ENCODE peak calls at places on chromosomes 1 and 21, in seven cellular contexts. S is HAP-1, Z is mucosa of gallbladder, E is ELR, B is RPMI8226, J is GM18507, D is AG08396. K is an unnamed sample.

GRCh38 chr1:153987621-153988020 is 1.5 kb upstream of the RAB13 start:
- DNase-seq in S (no peak), Z (no peak), E (no peak), B (no peak), J (no peak), D (no peak), K (no peak)

GRCh38 chr1:87977145-87977544 is 648.5 kb downstream of the LMO4 start:
- DNase-seq in S (no peak), Z (no peak), E (no peak), B (no peak), J (no peak), D (no peak), K (no peak)

GRCh38 chr1:98027044-98027443 is 106.2 kb upstream of the DPYD start:
- DNase-seq in S (no peak), Z (no peak), E (no peak), B (no peak), J (no peak), D (no peak), K (no peak)

GRCh38 chr1:203649551-203650011 is 22.9 kb downstream of the ATP2B4 start:
- DNase-seq in S (no peak), Z (no peak), E (no peak), B (no peak), J (no peak), D (no peak), K (no peak)

GRCh38 chr21:30988706-30989105 is 49.6 kb downstream of the KRTAP19-8 start:
- DNase-seq in S (no peak), Z (no peak), E (no peak), B (no peak), J (no peak), D (no peak), K (no peak)

GRCh38 chr21:44704636-44705001 is 6.8 kb downstream of the TSPEAR start:
- DNase-seq in S (no peak), Z (no peak), E (no peak), B (no peak), J (no peak), D (no peak), K (no peak)

GRCh38 chr1:201562257-201562656 is 23.3 kb downstream of the NAV1 start:
- DNase-seq in S (no peak), Z (no peak), E (peak), B (no peak), J (no peak), D (peak), K (no peak)

GRCh38 chr1:100538935-100539835 is 1.2 kb downstream of the GPR88 start:
- DNase-seq in S (peak), Z (no peak), E (peak), B (peak), J (no peak), D (peak), K (no peak)

GRCh38 chr1:33696311-33696710 is 167.6 kb upstream of the HMGB4 start:
- DNase-seq in S (no peak), Z (no peak), E (no peak), B (no peak), J (no peak), D (no peak), K (no peak)

GRCh38 chr1:214500349-214501055 is 50.9 kb downstream of the PTPN14 start:
- DNase-seq in S (no peak), Z (no peak), E (no peak), B (no peak), J (no peak), D (no peak), K (no peak)

GRCh38 chr1:55284856-55285255 is 69.7 kb upstream of the USP24 start:
- DNase-seq in S (peak), Z (peak), E (peak), B (peak), J (no peak), D (peak), K (no peak)

GRCh38 chr1:234605983-234606730 is 3.8 kb downstream of the IRF2BP2 start:
- DNase-seq in S (no peak), Z (peak), E (peak), B (peak), J (no peak), D (no peak), K (no peak)

GRCh38 chr1:153535664-153536585 is at the start of gene S100A6:
- DNase-seq in S (peak), Z (peak), E (peak), B (peak), J (no peak), D (peak), K (no peak)

GRCh38 chr1:1943834-1944570 is 24.9 kb upstream of the TMEM52 start:
- DNase-seq in S (peak), Z (no peak), E (peak), B (peak), J (peak), D (peak), K (no peak)

GRCh38 chr1:44713321-44713781 is 17.6 kb downstream of the RNU5D-1 start:
- DNase-seq in S (no peak), Z (no peak), E (no peak), B (peak), J (no peak), D (no peak), K (no peak)

GRCh38 chr1:174160603-174161002 is 1.3 kb downstream of the RABGAP1L start:
- DNase-seq in S (no peak), Z (no peak), E (no peak), B (peak), J (no peak), D (no peak), K (no peak)

GRCh38 chr1:38297246-38297645 is 250.7 kb upstream of the POU3F1 start:
- DNase-seq in S (no peak), Z (no peak), E (no peak), B (no peak), J (no peak), D (no peak), K (no peak)

GRCh38 chr1:199728345-199728744 is 299.2 kb upstream of the NR5A2 start:
- DNase-seq in S (no peak), Z (no peak), E (no peak), B (no peak), J (no peak), D (no peak), K (no peak)

GRCh38 chr1:65882091-65882490 is 89.4 kb downstream of the PDE4B start:
- DNase-seq in S (no peak), Z (no peak), E (no peak), B (no peak), J (no peak), D (no peak), K (no peak)

GRCh38 chr1:90502696-90503095 is 214.4 kb downstream of the BARHL2 start:
- DNase-seq in S (no peak), Z (peak), E (no peak), B (no peak), J (no peak), D (no peak), K (peak)

GRCh38 chr1:17014671-17015567 is 3.2 kb upstream of the ATP13A2 start:
- DNase-seq in S (peak), Z (no peak), E (no peak), B (no peak), J (no peak), D (peak), K (no peak)

GRCh38 chr1:32939655-32940371 is 24.8 kb downstream of the RNF19B start:
- DNase-seq in S (no peak), Z (peak), E (peak), B (peak), J (no peak), D (peak), K (no peak)

GRCh38 chr1:85109475-85109874 is 61.2 kb upstream of the MCOLN3 start:
- DNase-seq in S (peak), Z (peak), E (peak), B (peak), J (peak), D (peak), K (peak)

K was measured in NT2/D1.